ENCODE peak calls at places on chromosome 13, in ten cellular contexts. O, M, Z, N, U, L, H, P, J and F are unnamed samples.

GRCh38 chr13:113405481-113406300 is 41.8 kb upstream of the GRTP1 start:
- DNase-seq in L (no peak), P (no peak), Z (peak), N (no peak), M (no peak), J (no peak), U (no peak), O (no peak), H (no peak), F (no peak)

GRCh38 chr13:44904982-44905381 is 84.3 kb downstream of the NUFIP1 start:
- DNase-seq in N (peak), J (peak), O (peak), U (peak), P (peak), L (peak), Z (no peak), H (peak), M (peak), F (no peak)

GRCh38 chr13:43325636-43326035 is 302.2 kb downstream of the DNAJC15 start:
- DNase-seq in P (no peak), N (no peak), J (no peak), M (no peak), U (no peak), H (no peak), Z (no peak), O (no peak), L (no peak), F (no peak)

GRCh38 chr13:95254341-95254740 is 46.9 kb downstream of the ABCC4 start:
- DNase-seq in H (no peak), Z (no peak), J (no peak), M (no peak), O (peak), L (no peak), U (no peak), N (no peak), P (peak), F (no peak)

GRCh38 chr13:96822900-96823299 is 171.4 kb downstream of the OXGR1 start:
- DNase-seq in N (peak), Z (no peak), M (no peak), U (peak), O (no peak), L (no peak), P (peak), H (peak), J (no peak), F (no peak)

GRCh38 chr13:41837668-41838067 is 123.2 kb downstream of the VWA8 start:
- DNase-seq in U (no peak), P (no peak), H (peak), J (no peak), M (no peak), L (no peak), N (no peak), Z (no peak), O (peak), F (no peak)

GRCh38 chr13:78131811-78132210 is 213.2 kb upstream of the EDNRB start:
- DNase-seq in H (peak), U (no peak), M (no peak), P (no peak), N (no peak), J (no peak), Z (no peak), L (peak), O (peak), F (no peak)

GRCh38 chr13:44762946-44763345 is 186.8 kb upstream of the TSC22D1 start:
- DNase-seq in U (no peak), Z (no peak), P (no peak), H (no peak), M (no peak), O (peak), L (no peak), J (no peak), N (no peak), F (no peak)

GRCh38 chr13:31878495-31878894 is 139.2 kb downstream of the RXFP2 start:
- DNase-seq in O (no peak), M (no peak), H (no peak), L (no peak), P (no peak), Z (no peak), J (no peak), N (no peak), U (no peak), F (no peak)

GRCh38 chr13:112757759-112758086 is 67.9 kb downstream of the ATP11A start:
- DNase-seq in L (no peak), N (no peak), M (no peak), Z (peak), J (no peak), H (no peak), U (no peak), O (no peak), P (no peak), F (no peak)

GRCh38 chr13:48567521-48568331 is 34.8 kb upstream of the RCBTB2 start:
- DNase-seq in N (no peak), U (no peak), O (no peak), Z (no peak), P (no peak), M (no peak), J (no peak), H (peak), L (peak), F (no peak)

GRCh38 chr13:89490661-89491060 is 1819.5 kb downstream of the SLITRK5 start:
- DNase-seq in U (no peak), L (no peak), Z (no peak), H (no peak), P (no peak), M (no peak), N (no peak), J (no peak), O (no peak), F (no peak)

GRCh38 chr13:89486065-89486464 is 1814.9 kb downstream of the SLITRK5 start:
- DNase-seq in L (no peak), O (no peak), H (no peak), U (no peak), J (no peak), Z (no peak), P (no peak), N (no peak), M (no peak), F (no peak)

GRCh38 chr13:89486721-89487120 is 1815.5 kb downstream of the SLITRK5 start:
- DNase-seq in Z (no peak), O (no peak), L (no peak), P (no peak), H (no peak), J (no peak), M (no peak), N (no peak), U (no peak), F (no peak)
- TF ChIP-seq CTCF in Z (no peak), O (no peak), L (no peak), P (no peak), H (no peak), J (no peak), M (no peak), N (no peak), U (no peak), F (no peak)

DNA sequence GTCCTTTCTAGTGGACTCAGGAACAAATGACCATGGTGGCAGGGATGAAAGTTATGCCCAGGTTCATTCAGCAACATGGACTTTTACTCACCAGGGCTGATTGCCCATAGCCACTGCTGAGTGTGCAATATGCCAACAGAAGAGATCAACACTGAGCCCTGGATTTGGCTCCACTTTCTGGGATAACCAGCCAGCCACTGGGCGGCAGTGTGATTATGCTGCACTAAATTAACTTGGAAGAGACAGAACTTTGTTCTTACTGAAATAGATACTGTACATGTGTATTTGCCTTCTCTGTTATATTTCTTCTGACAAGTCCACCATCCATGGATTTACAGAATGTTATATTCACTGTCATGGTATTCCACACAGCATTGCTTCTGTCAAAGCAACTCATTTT is 257.4 kb downstream of the TDRD3 start:
- DNase-seq in J (no peak), P (no peak), N (no peak), L (peak), M (no peak), O (no peak), H (peak), U (peak), Z (no peak), F (no peak)
- TF ChIP-seq CTCF in J (peak), P (peak), N (no peak), L (peak), M (peak), O (peak), H (peak), U (no peak), Z (no peak), F (no peak)

DNA sequence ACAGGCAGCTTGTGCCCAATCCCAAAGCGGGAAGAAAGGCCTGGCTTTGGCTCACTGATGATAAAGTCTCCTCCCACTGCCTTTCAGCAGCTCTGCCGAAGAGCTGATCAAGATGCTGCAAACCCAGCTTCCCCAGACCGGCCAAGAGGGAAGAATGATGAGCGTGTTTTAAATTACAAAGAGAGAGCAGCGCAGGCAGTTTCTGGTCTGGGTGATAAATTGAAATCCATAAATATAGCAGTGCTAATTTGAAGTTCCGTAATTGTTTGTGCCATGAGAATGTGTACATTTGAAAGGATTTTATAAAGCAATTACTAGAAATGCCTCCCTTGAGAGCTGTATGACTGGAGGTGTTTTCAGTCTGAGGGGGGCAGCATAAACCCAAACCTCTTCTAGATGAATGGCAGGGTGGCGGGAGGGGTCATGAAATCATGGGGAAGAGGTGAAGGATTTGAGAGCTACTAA is 171.8 kb downstream of the STK24 start:
- DNase-seq in L (peak), N (no peak), Z (no peak), O (no peak), H (peak), U (no peak), M (no peak), J (no peak), P (no peak), F (no peak)
- TF ChIP-seq CTCF in L (no peak), N (no peak), Z (no peak), O (no peak), H (no peak), U (no peak), M (no peak), J (no peak), P (no peak), F (no peak)

GRCh38 chr13:79631260-79631659 is 150.3 kb downstream of the NDFIP2 start:
- DNase-seq in U (no peak), J (no peak), M (no peak), N (no peak), Z (no peak), P (peak), O (peak), L (peak), H (peak), F (no peak)
- TF ChIP-seq CTCF in U (no peak), J (no peak), M (no peak), N (no peak), Z (no peak), P (peak), O (peak), L (peak), H (peak), F (no peak)

GRCh38 chr13:104105418-104106355 is 1039.5 kb upstream of the SLC10A2 start:
- DNase-seq in O (no peak), H (no peak), N (no peak), M (no peak), L (no peak), Z (no peak), U (no peak), J (no peak), P (no peak), F (no peak)

GRCh38 chr13:104111031-104111430 is 1044.8 kb upstream of the SLC10A2 start:
- DNase-seq in J (no peak), N (no peak), U (no peak), P (no peak), Z (no peak), M (no peak), L (no peak), O (peak), H (peak), F (no peak)

DNA sequence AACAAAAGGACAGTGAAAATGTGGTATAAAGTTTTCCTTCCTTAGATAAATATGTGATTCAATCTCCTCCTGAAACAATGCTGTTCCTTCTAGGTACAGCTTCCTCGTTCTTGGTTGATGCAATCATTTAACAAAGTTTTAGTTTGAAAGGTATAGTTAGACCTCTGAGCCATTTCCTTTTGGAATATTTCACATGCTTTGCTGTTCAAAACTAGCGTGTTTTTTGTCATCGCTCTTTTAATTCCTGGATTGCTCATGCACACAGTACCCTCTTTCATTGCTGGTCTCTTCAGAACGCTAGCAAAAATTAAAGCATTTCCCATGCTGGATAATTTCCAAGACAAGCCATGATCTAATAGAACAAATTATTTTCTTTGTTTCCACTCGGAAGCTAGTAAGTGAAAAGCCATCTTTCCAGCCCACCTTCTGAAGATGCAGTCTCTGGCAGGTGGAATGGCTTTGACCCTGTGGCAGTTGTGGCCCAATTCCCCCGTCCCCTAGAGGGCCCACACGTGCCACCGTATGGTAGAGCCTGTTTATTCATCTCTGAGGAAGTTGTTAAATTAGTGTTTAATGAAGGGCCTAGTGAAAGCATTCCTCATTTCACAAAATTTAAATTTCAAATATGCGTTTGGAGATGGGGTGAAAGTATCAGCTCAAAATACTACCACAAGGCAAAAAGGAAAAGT is 1040.6 kb upstream of the SLC10A2 start:
- DNase-seq in M (no peak), J (no peak), N (no peak), Z (no peak), P (peak), L (no peak), H (peak), U (no peak), O (peak), F (no peak)
- TF ChIP-seq CTCF in M (no peak), J (no peak), N (no peak), Z (no peak), P (peak), L (no peak), H (no peak), U (no peak), O (no peak), F (no peak)